ENCODE peak calls at places on chromosomes 1 and 21, in nine cellular contexts. A is astrocyte of the spinal cord, T is cardiac fibroblast, Z is HFF-Myc, I is HepG2, U is LNCaP clone FGC, G is fibroblast of mammary gland, Q is esophagus muscularis mucosa, F is left lung. K is an unnamed sample.
A peak's percentile ranks its signal among the peaks of the same experiment; 100 is the strongest.

GRCh38 chr1:41492341-41492848 is 7.9 kb upstream of the EDN2 start:
- DNase-seq in A (no peak), T (no peak), Z (no peak), I (no peak), U (no peak), G (peak; percentile 33), Q (no peak), F (peak; percentile 72), K (no peak)

GRCh38 chr21:21159253-21159899 is 161.2 kb downstream of the NCAM2 start:
- DNase-seq in A (peak; percentile 15), T (no peak), Z (no peak), I (no peak), U (peak; percentile 32), G (peak; percentile 23), Q (no peak), F (no peak), K (no peak)

GRCh38 chr21:37849703-37850102 is 66.6 kb downstream of the KCNJ6 start:
- DNase-seq in A (peak; percentile 72), T (peak; percentile 74), Z (no peak), I (no peak), U (no peak), G (no peak), Q (no peak), F (no peak), K (peak; percentile 63)

GRCh38 chr1:92924501-92924900 is 36.8 kb downstream of the DIPK1A start:
- DNase-seq in A (no peak), T (no peak), Z (no peak), I (no peak), U (no peak), G (peak; percentile 18), Q (no peak), F (no peak), K (no peak)

GRCh38 chr1:231196728-231197127 is 34.9 kb downstream of the TRIM67 start:
- DNase-seq in A (no peak), T (no peak), Z (no peak), I (no peak), U (no peak), G (no peak), Q (no peak), F (no peak), K (no peak)

GRCh38 chr21:32306021-32306780 is 7.5 kb downstream of the MRAP start:
- DNase-seq in A (peak; percentile 7), T (peak; percentile 8), Z (no peak), I (peak; percentile 41), U (no peak), G (no peak), Q (no peak), F (no peak), K (no peak)

GRCh38 chr1:29047142-29047541 is 76.6 kb downstream of the TMEM200B start:
- DNase-seq in A (no peak), T (no peak), Z (no peak), I (no peak), U (no peak), G (no peak), Q (no peak), F (no peak), K (no peak)

GRCh38 chr1:223492044-223492443 is 98.8 kb downstream of the CCDC185 start:
- DNase-seq in A (no peak), T (no peak), Z (no peak), I (no peak), U (no peak), G (no peak), Q (no peak), F (no peak), K (no peak)

GRCh38 chr1:13828454-13829151 is 128.6 kb downstream of the PRDM2 start:
- DNase-seq in A (no peak), T (peak; percentile 15), Z (no peak), I (peak; percentile 23), U (no peak), G (peak; percentile 33), Q (no peak), F (peak; percentile 85), K (no peak)

DNA sequence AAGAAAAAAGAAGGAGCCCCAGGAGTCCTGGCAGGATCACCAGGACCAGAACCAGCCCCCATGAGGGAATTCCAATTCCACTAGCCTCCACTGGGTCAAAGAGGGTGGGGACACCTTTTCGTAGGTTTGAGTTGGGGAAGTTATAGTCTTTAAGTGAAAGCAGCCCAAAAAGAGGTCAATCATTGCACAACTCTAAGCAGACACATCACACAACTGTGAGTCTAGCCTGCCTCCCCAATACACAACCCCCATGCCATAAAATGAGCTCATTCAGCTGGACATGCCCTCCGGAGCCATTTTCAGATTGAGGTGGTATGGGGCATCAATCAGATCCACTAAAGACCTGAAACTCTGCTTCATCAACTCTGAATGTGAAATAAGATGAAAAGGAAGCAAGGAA is 179.9 kb downstream of the NPHP4 start:
- DNase-seq in A (no peak), T (no peak), Z (no peak), I (no peak), U (no peak), G (no peak), Q (no peak), F (no peak), K (no peak)
- H3K4me3 ChIP-seq in A (no peak overlapping the region), T (no peak overlapping the region), Z (no peak overlapping the region), I (no peak overlapping the region), U (no peak overlapping the region), G (no peak overlapping the region), Q (no peak overlapping the region), F (no peak overlapping the region), K (no peak overlapping the region)

GRCh38 chr21:41878831-41879189 is 334 bp downstream of the PRDM15 start:
- DNase-seq in A (peak; percentile 85), T (peak; percentile 90), Z (peak; percentile 30), I (peak; percentile 45), U (peak; percentile 39), G (peak; percentile 73), Q (no peak), F (peak; percentile 90), K (no peak)

GRCh38 chr21:41875086-41875485 is 4.1 kb downstream of the PRDM15 start:
- DNase-seq in A (no peak), T (no peak), Z (no peak), I (no peak), U (no peak), G (no peak), Q (no peak), F (no peak), K (no peak)

GRCh38 chr21:41876396-41876795 is 2.7 kb downstream of the PRDM15 start:
- DNase-seq in A (no peak), T (no peak), Z (no peak), I (no peak), U (no peak), G (no peak), Q (no peak), F (no peak), K (no peak)

GRCh38 chr21:41877901-41878830 is 978 bp downstream of the PRDM15 start:
- DNase-seq in A (peak; percentile 73), T (peak; percentile 65), Z (peak; percentile 31), I (no peak), U (no peak), G (peak; percentile 79), Q (no peak), F (no peak), K (no peak)

GRCh38 chr21:41876928-41877652 is 2.1 kb downstream of the PRDM15 start:
- DNase-seq in A (no peak), T (no peak), Z (no peak), I (no peak), U (no peak), G (no peak), Q (no peak), F (no peak), K (no peak)
- TF ChIP-seq CTCF in A (no peak), T (no peak), Z (no peak), I (peak; percentile 19), U (no peak), G (no peak), Q (no peak), F (no peak), K (no peak)

DNA sequence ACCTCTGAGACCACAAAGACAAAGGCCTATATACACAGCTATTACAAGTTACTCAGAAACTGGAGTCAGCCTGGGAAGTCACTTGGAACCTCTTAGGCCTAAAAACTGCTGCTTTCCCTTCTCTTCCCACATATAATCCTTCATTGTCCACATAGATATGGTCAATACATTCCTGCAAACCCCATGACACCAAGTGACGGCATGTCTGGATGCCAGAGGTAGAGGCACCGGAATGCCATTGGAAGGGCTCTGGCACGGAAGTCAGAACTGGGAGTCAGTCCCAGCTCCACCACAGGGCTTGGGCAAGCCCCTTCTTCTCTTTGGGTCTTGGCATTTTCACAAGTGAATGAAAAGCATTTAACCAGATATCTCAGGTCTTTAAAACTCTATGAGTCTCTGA is 204.7 kb downstream of the MATN1 start:
- DNase-seq in A (no peak), T (no peak), Z (no peak), I (no peak), U (no peak), G (no peak), Q (no peak), F (no peak), K (no peak)
- H3K4me3 ChIP-seq in A (no peak overlapping the region), T (no peak overlapping the region), Z (no peak overlapping the region), I (no peak overlapping the region), U (no peak overlapping the region), G (no peak overlapping the region), Q (no peak overlapping the region), F (no peak overlapping the region), K (no peak overlapping the region)

GRCh38 chr21:45288441-45288841 is 746 bp upstream of the POFUT2 start:
- DNase-seq in A (no peak), T (no peak), Z (no peak), I (no peak), U (no peak), G (no peak), Q (no peak), F (peak; percentile 80), K (no peak)

GRCh38 chr21:45291613-45292398 is 4.1 kb upstream of the POFUT2 start:
- DNase-seq in A (no peak), T (no peak), Z (no peak), I (no peak), U (no peak), G (no peak), Q (no peak), F (peak; percentile 75), K (no peak)

GRCh38 chr21:45289134-45289533 is 1.4 kb upstream of the POFUT2 start:
- DNase-seq in A (no peak), T (no peak), Z (no peak), I (no peak), U (no peak), G (no peak), Q (no peak), F (no peak), K (no peak)

GRCh38 chr21:45290948-45291612 is 3.4 kb upstream of the POFUT2 start:
- DNase-seq in A (peak; percentile 61), T (peak; percentile 84), Z (no peak), I (no peak), U (no peak), G (peak; percentile 67), Q (no peak), F (no peak), K (no peak)

DNA sequence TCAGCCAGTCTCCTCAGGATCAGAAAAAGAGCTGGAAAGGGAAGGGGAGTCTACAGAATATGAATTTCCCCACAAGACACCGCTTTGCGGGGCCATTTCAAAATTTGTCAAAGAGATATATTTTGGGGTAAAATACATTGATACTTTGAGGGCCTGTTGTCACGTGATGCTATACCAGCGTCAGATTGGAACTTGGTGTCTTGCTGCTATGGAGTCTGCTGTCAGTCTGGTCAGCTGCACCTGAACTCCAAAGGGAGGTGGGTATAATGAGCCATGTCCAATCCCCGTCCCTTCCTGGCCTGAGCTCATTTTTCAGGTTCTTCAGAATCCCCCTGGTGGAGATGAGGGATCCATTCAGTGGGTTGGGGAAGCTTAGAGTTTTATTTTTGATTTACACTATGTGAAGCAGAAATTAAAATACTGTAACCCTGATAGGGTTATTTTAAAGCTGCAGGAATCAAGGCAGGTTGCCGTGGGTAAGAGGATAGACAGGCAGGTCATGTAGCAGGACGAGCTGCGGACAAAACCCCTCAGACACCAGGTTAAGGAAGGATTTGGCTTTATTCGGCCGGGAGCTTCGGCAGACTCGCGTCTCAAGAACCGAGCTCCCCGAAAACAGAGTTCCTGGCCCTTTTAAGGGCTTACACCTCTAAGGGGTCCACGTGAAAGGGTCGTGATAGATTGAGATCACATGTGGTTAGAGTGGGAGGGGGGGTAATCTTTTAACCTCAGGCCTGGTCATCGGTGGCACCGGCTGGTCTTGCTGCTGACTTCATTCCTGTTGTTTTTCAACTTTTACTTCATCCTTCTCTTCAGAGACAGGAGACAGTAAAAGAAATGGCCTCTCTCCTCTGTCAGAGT is 2.2 kb upstream of the POFUT2 start:
- DNase-seq in A (no peak), T (no peak), Z (no peak), I (no peak), U (no peak), G (peak; percentile 38), Q (no peak), F (no peak), K (no peak)
- TF ChIP-seq CTCF in A (peak; percentile 52), T (peak; percentile 31), Z (peak; percentile 27), I (no peak), U (no peak), G (peak; percentile 28), Q (no peak), F (no peak), K (peak; percentile 42)

K was measured in epithelial cell of proximal tubule.